ENCODE peak calls at places on chromosomes 6 and 20, in nine cellular contexts. S is ovary; N is GM12865; C is CD4-positive, alpha-beta T cell; E is fibroblast of the aortic adventitia; F is glutamatergic neuron; R is ascending aorta; U is HL-60; H is thoracic aorta. P is an unnamed sample.

GRCh38 chr6:11439017-11439420 is 98.5 kb upstream of the TMEM170B start:
- DNase-seq in E (peak), U (no peak), S (no peak), R (no peak), F (no peak), C (no peak), N (no peak), H (no peak), P (no peak)

GRCh38 chr6:46652232-46652602 is 401 bp downstream of the CYP39A1 start:
- DNase-seq in R (no peak), S (no peak), H (no peak), U (no peak), C (no peak), N (no peak), F (no peak), E (no peak), P (no peak)

GRCh38 chr6:163352011-163352685 is 62.4 kb upstream of the QKI start:
- DNase-seq in H (no peak), R (no peak), C (no peak), U (no peak), S (no peak), N (no peak), F (no peak), E (no peak), P (no peak)

GRCh38 chr6:38460216-38460615 is 179.5 kb downstream of the BTBD9 start:
- DNase-seq in U (no peak), S (no peak), N (no peak), R (no peak), H (no peak), F (no peak), E (no peak), C (no peak), P (no peak)

GRCh38 chr6:140921366-140922226 is 1211.1 kb upstream of the GJE1 start:
- DNase-seq in S (no peak), C (no peak), H (no peak), N (peak), E (peak), R (no peak), U (peak), F (no peak), P (no peak)

GRCh38 chr6:112269165-112269564 is 14.8 kb upstream of the LAMA4 start:
- DNase-seq in U (no peak), E (peak), N (no peak), S (no peak), H (no peak), F (no peak), C (no peak), R (no peak), P (no peak)

GRCh38 chr20:12575352-12576095 is 433.2 kb upstream of the SPTLC3 start:
- DNase-seq in R (no peak), C (no peak), U (no peak), S (peak), F (no peak), E (no peak), N (no peak), H (no peak), P (no peak)

GRCh38 chr6:37983720-37984501 is 164.4 kb downstream of the ZFAND3 start:
- DNase-seq in H (no peak), R (no peak), N (no peak), C (no peak), F (no peak), U (no peak), E (peak), S (no peak), P (no peak)

GRCh38 chr6:87832025-87832825 is 130.2 kb upstream of the AKIRIN2 start:
- DNase-seq in U (no peak), F (no peak), S (no peak), R (no peak), N (peak), H (no peak), E (peak), C (no peak), P (no peak)

GRCh38 chr6:129733290-129733689 is 23.3 kb upstream of the ARHGAP18 start:
- DNase-seq in C (no peak), F (no peak), E (no peak), U (no peak), N (peak), H (no peak), S (no peak), R (no peak), P (no peak)

GRCh38 chr6:44005507-44005903 is 121.7 kb downstream of the MRPL14 start:
- DNase-seq in F (no peak), R (no peak), N (no peak), S (no peak), U (no peak), H (no peak), E (no peak), C (no peak), P (no peak)

GRCh38 chr20:23889775-23890187 is 10.2 kb upstream of the CST5 start:
- DNase-seq in E (peak), H (no peak), U (peak), C (peak), R (no peak), N (peak), F (peak), S (no peak), P (no peak)

GRCh38 chr6:134537146-134537555 is 219.2 kb upstream of the SGK1 start:
- DNase-seq in R (no peak), U (no peak), E (peak), F (no peak), N (no peak), H (no peak), S (no peak), C (no peak), P (no peak)

GRCh38 chr20:7301807-7302206 is 534.3 kb downstream of the BMP2 start:
- DNase-seq in E (no peak), N (no peak), R (no peak), U (no peak), H (no peak), C (no peak), F (no peak), S (no peak), P (no peak)

GRCh38 chr6:37554480-37554819 is 54.8 kb upstream of the CCDC167 start:
- DNase-seq in H (no peak), S (no peak), E (no peak), R (no peak), F (no peak), U (no peak), C (no peak), N (peak), P (no peak)

GRCh38 chr20:2431185-2431584 is 39.4 kb downstream of the SNRPB start:
- DNase-seq in R (no peak), N (no peak), C (no peak), F (no peak), E (no peak), H (no peak), U (no peak), S (no peak), P (no peak)

GRCh38 chr6:122620902-122621301 is 10.7 kb downstream of the PKIB start:
- DNase-seq in R (no peak), U (no peak), F (no peak), C (no peak), E (no peak), N (no peak), S (no peak), H (no peak), P (no peak)

GRCh38 chr20:4289875-4290274 is 274.5 kb upstream of the RNF24 start:
- DNase-seq in S (no peak), C (no peak), H (no peak), N (peak), U (no peak), E (no peak), R (no peak), F (no peak), P (no peak)
- TF ChIP-seq CTCF in S (no peak), C (no peak), H (no peak), N (peak), U (peak), E (no peak), R (no peak), F (no peak), P (no peak)

DNA sequence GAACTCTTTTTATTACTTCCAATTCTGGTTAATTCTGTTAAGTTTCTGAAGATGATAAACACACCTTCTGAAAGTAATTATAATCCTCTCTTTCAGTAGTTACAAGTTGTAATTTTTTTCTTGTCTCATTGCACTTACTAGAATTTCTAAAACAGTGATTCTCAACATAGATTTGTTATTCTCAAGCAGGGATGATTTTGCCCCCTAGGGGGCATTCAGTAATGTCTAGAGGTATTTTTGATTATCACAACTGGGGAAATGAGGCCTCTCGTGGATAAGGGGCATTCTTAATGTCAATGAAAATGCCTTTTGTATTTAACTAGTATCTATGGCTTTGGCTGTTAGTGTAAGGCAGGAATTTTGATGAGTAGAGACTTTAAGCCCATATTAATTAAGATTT is 39.4 kb upstream of the MAFB start:
- DNase-seq in N (no peak), U (no peak), H (no peak), C (no peak), S (no peak), F (no peak), R (no peak), E (no peak), P (no peak)
- TF ChIP-seq CTCF in N (peak), U (no peak), H (no peak), C (no peak), S (no peak), F (no peak), R (no peak), E (peak), P (no peak)

GRCh38 chr20:38291582-38291918 is 12.4 kb upstream of the BPI start:
- DNase-seq in F (no peak), C (no peak), H (no peak), N (no peak), R (no peak), S (no peak), E (no peak), U (no peak), P (no peak)
- TF ChIP-seq CTCF in F (no peak), C (no peak), H (no peak), N (no peak), R (no peak), S (no peak), E (no peak), U (no peak), P (no peak)

DNA sequence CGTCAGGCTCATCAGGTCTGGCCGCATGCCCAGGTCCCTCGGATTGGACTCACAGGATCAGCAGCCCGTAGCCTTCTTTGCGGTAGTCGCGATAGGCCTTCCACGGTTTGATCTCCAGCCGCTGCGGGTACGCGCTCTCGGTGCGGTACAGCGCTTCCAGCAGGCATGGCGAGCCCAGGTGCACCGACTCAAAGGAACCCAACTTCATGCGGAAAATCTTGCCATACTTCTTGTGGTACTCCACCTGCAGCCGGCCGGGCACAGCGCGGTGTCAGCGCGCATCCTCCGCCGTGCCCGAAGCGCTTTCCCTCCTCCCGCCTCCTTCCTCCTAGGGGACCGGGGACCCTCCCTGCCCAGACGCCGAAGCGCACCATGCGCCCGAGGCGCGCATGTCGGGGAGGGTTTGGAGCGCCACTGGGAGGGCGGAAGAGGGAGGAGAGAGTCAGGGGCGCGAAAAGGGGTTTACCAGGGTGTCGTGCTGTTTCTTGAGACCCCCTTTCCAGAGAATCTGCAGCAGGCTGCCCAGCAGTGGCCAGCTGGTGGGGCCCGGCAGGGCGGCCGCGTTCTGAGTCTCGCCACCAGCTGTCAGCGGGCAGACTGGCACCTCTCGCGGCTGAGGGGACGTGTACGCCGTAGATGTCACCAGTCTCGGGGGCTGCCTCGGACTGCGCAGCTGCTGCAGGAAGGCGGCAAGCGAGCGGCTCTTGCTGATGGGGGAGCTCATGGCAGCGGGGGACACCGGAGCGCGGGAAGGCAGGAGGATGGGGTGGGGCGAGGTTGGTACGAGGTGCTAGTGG is 732 bp downstream of the CYP24A1 start:
- DNase-seq in F (peak), R (no peak), S (no peak), C (no peak), E (no peak), U (no peak), H (no peak), N (no peak), P (no peak)
- TF ChIP-seq CTCF in F (no peak), R (no peak), S (no peak), C (no peak), E (no peak), U (no peak), H (no peak), N (no peak), P (no peak)

DNA sequence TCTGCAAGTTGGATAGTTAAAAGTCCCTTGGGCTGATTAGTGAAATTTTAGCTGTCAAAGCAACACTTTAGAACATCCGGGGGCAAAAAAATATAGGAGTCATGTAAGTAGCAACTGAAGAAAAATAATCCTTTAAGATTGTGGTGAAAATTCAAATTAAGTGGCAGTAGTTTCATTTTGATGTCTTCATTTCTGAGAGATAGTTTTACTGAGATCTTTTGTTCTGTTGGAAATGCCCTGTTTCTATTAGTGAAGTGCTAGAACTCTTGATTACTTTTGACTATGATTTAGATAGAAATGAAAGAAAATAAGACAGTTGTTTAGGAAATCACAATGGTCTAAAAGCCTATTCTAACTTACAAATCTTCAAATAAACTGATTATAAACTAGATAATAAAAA is 587.3 kb upstream of the MMS22L start:
- DNase-seq in F (no peak), C (no peak), U (no peak), E (no peak), R (no peak), N (no peak), S (no peak), H (no peak), P (no peak)
- TF ChIP-seq CTCF in F (no peak), C (no peak), U (no peak), E (no peak), R (no peak), N (no peak), S (no peak), H (no peak), P (no peak)

GRCh38 chr6:161486903-161487531 is 213.2 kb upstream of the AGPAT4 start:
- DNase-seq in C (no peak), F (no peak), H (no peak), S (no peak), U (no peak), N (no peak), E (no peak), R (no peak), P (no peak)
- TF ChIP-seq CTCF in C (no peak), F (no peak), H (no peak), S (no peak), U (no peak), N (no peak), E (no peak), R (no peak), P (no peak)